ENCODE peak calls at places on chromosome 2, in four cellular contexts. H, C, V and G are unnamed samples.

GRCh38 chr2:88139203-88139702 is 11.4 kb upstream of the FABP1 start:
- DNase-seq in H (no peak), C (no peak), V (no peak), G (no peak)

GRCh38 chr2:28523873-28524272 is 28.0 kb downstream of the PLB1 start:
- DNase-seq in H (no peak), C (no peak), V (no peak), G (no peak)

GRCh38 chr2:237511421-237511820 is 24.4 kb downstream of the MLPH start:
- DNase-seq in H (no peak), C (no peak), V (no peak), G (no peak)

GRCh38 chr2:222862068-222862914 is 1.5 kb downstream of the ACSL3 start:
- DNase-seq in H (peak; percentile 41), C (no peak), V (no peak), G (no peak)

GRCh38 chr2:96186562-96186961 is 22.1 kb downstream of the STARD7 start:
- DNase-seq in H (no peak), C (no peak), V (no peak), G (no peak)

GRCh38 chr2:3536682-3537632 is 17.6 kb upstream of the ADI1 start:
- DNase-seq in H (peak; percentile 72), C (no peak), V (no peak), G (no peak)

GRCh38 chr2:170651603-170652002 is 63.5 kb upstream of the SP5 start:
- DNase-seq in H (no peak), C (no peak), V (no peak), G (no peak)

GRCh38 chr2:75640621-75641121 is 5.9 kb upstream of the MRPL19 start:
- DNase-seq in H (peak; percentile 62), C (peak; percentile 33), V (peak; percentile 76), G (peak; percentile 47)

GRCh38 chr2:213175673-213176247 is 24.3 kb upstream of the IKZF2 start:
- DNase-seq in H (no peak), C (no peak), V (no peak), G (no peak)

GRCh38 chr2:132252894-132253264 is 91.1 kb upstream of the ANKRD30BL start:
- DNase-seq in H (no peak), C (no peak), V (no peak), G (no peak)

GRCh38 chr2:29374823-29375222 is 259.6 kb downstream of the CLIP4 start:
- DNase-seq in H (no peak), C (no peak), V (no peak), G (no peak)

DNA sequence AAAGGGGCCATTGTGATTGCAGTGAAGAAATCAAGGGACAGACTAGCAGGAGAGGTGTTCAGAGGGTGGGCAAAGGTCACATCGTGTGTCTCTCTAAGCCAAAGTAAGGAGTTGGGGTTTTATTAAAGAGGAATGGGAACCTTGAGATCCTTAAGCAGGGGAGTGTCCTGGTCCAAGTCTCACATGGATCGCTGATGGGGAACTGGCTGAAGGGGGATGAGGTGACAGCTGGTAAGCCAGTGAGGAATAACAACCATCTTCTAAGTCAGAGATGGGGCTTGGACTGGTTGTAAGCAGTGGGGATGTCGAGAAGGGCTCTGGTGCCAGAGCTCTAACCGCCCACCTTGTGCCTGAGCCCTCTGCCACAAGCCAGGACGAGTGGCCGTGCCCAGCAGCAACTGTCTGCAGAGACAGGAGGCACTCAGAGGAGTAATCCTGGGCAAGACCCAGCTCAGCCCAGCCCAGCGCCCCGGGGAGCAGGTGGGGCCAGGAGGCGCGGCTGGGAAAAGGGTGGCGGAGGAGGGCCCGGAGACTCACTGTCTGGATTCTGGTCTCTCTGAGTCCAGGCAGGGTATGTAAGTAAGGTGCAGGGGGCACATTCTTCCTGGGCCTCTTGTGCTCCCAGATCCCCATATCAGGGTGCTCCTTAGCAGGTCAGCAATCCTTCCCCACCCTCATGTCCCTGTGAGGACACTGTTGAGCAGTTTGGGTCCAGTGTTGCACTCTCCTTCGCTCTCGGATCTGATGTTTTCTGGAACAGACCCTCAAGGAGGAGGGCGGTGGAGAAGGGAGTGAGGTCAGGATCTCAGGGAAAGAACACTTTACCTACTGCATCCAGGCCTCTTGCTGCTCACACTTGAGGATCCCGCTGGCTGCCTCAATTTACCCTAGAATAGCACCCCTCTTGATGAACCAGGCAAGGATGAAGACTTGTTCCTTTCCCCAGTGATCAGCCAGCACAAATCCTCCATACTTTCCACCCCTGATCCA is 13.8 kb downstream of the WNT10A start:
- DNase-seq in H (no peak), C (no peak), V (no peak), G (no peak)
- H3K4me1 ChIP-seq in H (peaks cover 37% of the 10 kb centered on the region), C (no peaks in the 10 kb centered on the region), V (peaks cover 45% of the 10 kb centered on the region), G (no peaks in the 10 kb centered on the region)

GRCh38 chr2:38384344-38384743 is 7.3 kb upstream of the ATL2 start:
- DNase-seq in H (no peak), C (no peak), V (no peak), G (no peak)
- H3K4me3 ChIP-seq in H (no peak overlapping the region), C (no peak overlapping the region), V (no peak overlapping the region), G (no peak overlapping the region)

GRCh38 chr2:200405599-200406298 is 99.3 kb downstream of the SPATS2L start:
- DNase-seq in H (peak; percentile 92), C (no peak), V (no peak), G (no peak)

GRCh38 chr2:200403794-200404193 is 97.3 kb downstream of the SPATS2L start:
- DNase-seq in H (no peak), C (no peak), V (no peak), G (no peak)

GRCh38 chr2:200408428-200409311 is 101.2 kb downstream of the KCTD18 start:
- DNase-seq in H (peak; percentile 72), C (no peak), V (peak; percentile 66), G (no peak)

GRCh38 chr2:200406379-200406778 is 99.9 kb downstream of the SPATS2L start:
- DNase-seq in H (no peak), C (no peak), V (no peak), G (no peak)

GRCh38 chr2:200404615-200405014 is 98.1 kb downstream of the SPATS2L start:
- DNase-seq in H (no peak), C (no peak), V (no peak), G (no peak)
- H3K27ac ChIP-seq in H (peak overlapping the region; percentile 83), C (no peak overlapping the region), V (peak overlapping the region; percentile 65), G (peak overlapping the region; percentile 41)

GRCh38 chr2:9678554-9678953 is 47.8 kb upstream of the YWHAQ start:
- DNase-seq in H (no peak), C (no peak), V (no peak), G (no peak)
- H3K4me1 ChIP-seq in H (peaks cover 37% of the 10 kb centered on the region), C (no peaks in the 10 kb centered on the region), V (no peaks in the 10 kb centered on the region), G (no peaks in the 10 kb centered on the region)

GRCh38 chr2:205681836-205682238 is 464 bp upstream of the NRP2 start:
- DNase-seq in H (no peak), C (no peak), V (peak; percentile 60), G (no peak)
- H3K4me3 ChIP-seq in H (peak overlapping the region; percentile 80), C (peak overlapping the region; percentile 54), V (peak overlapping the region; percentile 40), G (peak overlapping the region; percentile 54)

GRCh38 chr2:33476100-33476792 is at the start of gene RASGRP3:
- DNase-seq in H (peak; percentile 64), C (peak; percentile 67), V (peak; percentile 92), G (peak; percentile 74)
- H3K27ac ChIP-seq in H (peak within 1 kb of the TSS; percentile 51), C (peak within 1 kb of the TSS; percentile 88), V (peak within 1 kb of the TSS; percentile 84), G (peak within 1 kb of the TSS; percentile 93)

DNA sequence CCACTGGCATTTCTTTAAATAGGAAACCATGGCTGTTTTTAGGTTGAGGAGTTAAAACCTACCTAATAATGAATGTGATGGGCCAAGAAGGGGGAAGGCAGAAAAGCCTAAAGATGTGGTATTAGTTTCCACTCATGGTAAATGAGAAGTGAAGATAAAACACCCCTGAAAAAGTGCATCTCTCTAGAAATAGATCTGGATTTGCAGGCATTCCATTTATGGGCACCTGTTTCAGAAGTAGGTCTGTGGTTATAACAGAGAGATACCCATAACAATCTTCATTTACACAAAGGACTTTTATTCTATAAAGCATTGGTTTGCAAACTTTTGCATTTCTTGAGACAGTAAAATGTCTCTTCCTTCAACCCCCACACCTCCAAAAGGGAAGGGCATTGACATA is 62.1 kb downstream of the PRKCE start:
- DNase-seq in H (no peak), C (no peak), V (no peak), G (no peak)
- H3K4me1 ChIP-seq in H (no peaks in the 10 kb centered on the region), C (no peaks in the 10 kb centered on the region), V (no peaks in the 10 kb centered on the region), G (no peaks in the 10 kb centered on the region)

GRCh38 chr2:12549641-12550040 is 167.1 kb upstream of the TRIB2 start:
- DNase-seq in H (no peak), C (no peak), V (no peak), G (no peak)

GRCh38 chr2:12555012-12555645 is 161.6 kb upstream of the TRIB2 start:
- DNase-seq in H (no peak), C (no peak), V (no peak), G (no peak)

GRCh38 chr2:12554235-12555011 is 162.3 kb upstream of the TRIB2 start:
- DNase-seq in H (no peak), C (no peak), V (no peak), G (no peak)

GRCh38 chr2:12548906-12549305 is 167.8 kb upstream of the TRIB2 start:
- DNase-seq in H (no peak), C (no peak), V (no peak), G (no peak)

DNA sequence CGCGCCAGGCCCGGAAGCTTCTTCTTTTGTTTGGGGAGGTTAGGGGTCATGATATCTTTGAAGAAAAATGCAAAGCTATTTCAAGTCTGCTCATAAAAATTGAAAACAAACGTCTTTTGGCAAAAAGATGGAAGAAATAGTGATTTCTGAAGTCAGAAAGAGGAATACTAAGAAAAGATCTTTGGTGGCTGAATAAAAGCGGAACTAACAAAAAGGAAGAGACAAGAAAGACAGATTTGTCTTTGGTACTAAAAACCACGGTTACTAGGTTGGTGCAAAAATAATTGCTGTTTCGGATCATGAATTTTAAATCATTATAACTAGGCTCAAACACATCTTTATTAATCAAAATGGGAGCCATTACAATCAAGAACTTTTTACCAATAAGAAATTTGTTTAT is 164.6 kb upstream of the TRIB2 start:
- DNase-seq in H (no peak), C (no peak), V (no peak), G (no peak)
- H3K4me3 ChIP-seq in H (no peak overlapping the region), C (no peak overlapping the region), V (no peak overlapping the region), G (no peak overlapping the region)

DNA sequence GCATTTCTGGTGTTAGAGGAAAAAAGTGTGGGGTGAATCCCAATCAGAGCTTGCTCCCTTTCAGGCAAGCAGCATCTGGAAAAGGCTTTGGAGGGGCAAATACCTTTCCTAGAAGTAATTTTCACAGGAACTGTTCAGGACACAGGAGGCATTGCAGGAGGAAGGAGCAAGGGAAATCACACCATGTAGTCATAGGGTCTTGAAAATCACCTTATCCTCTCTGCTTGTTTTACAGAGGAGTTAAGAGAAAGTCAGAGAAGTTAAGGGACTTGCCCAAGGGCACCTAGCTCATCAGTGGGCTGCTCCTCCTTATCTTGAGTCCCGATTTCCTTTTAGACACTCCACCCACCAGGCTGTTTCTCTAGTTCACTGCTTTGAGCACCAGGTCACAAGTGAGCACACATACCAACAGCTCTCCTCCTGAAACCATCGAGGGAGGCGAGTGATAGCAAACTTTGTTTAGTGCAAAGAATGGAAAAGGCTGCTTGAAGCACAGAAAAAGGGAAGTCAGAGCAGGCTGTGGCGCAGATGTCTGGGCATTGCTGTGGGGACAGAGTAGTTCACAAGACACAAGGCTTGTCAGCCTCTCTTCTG is 89.2 kb upstream of the CXCR4 start:
- DNase-seq in H (no peak), C (no peak), V (peak; percentile 84), G (no peak)
- H3K27ac ChIP-seq in H (no peak overlapping the region), C (no peak overlapping the region), V (peak overlapping the region; percentile 80), G (no peak overlapping the region)